ENCODE peak calls at places on chromosomes 1 and 21, in nine cellular contexts. One of them, this sample, is unnamed.

GRCh38 chr21:32524010-32524719 is 61.2 kb downstream of the TCP10L start:
- DNase-seq in CD4-positive, alpha-beta memory T cell: no peak
- DNase-seq in brain microvascular endothelial cell: peak
- DNase-seq in adrenal gland: no peak
- DNase-seq in hepatocyte: no peak
- DNase-seq in gastrocnemius medialis: no peak
- DNase-seq in CD8-positive, alpha-beta T cell: no peak
- DNase-seq in heart left ventricle: peak
- DNase-seq in lower lobe of right lung: no peak
- DNase-seq in this sample: no peak

GRCh38 chr1:156961709-156962108 is 41.3 kb downstream of the LRRC71 start:
- DNase-seq in heart left ventricle: no peak
- DNase-seq in CD4-positive, alpha-beta memory T cell: peak
- DNase-seq in lower lobe of right lung: no peak
- DNase-seq in adrenal gland: no peak
- DNase-seq in hepatocyte: no peak
- DNase-seq in CD8-positive, alpha-beta T cell: peak
- DNase-seq in gastrocnemius medialis: no peak
- DNase-seq in brain microvascular endothelial cell: no peak
- DNase-seq in this sample: no peak

GRCh38 chr1:154342836-154343472 is 17.6 kb downstream of the ATP8B2 start:
- DNase-seq in CD4-positive, alpha-beta memory T cell: peak
- DNase-seq in hepatocyte: no peak
- DNase-seq in gastrocnemius medialis: no peak
- DNase-seq in CD8-positive, alpha-beta T cell: peak
- DNase-seq in lower lobe of right lung: peak
- DNase-seq in heart left ventricle: no peak
- DNase-seq in adrenal gland: no peak
- DNase-seq in brain microvascular endothelial cell: no peak
- DNase-seq in this sample: no peak

GRCh38 chr21:34609244-34609950 is 5.5 kb downstream of the RCAN1 start:
- DNase-seq in CD8-positive, alpha-beta T cell: no peak
- DNase-seq in brain microvascular endothelial cell: no peak
- DNase-seq in heart left ventricle: no peak
- DNase-seq in lower lobe of right lung: no peak
- DNase-seq in hepatocyte: no peak
- DNase-seq in CD4-positive, alpha-beta memory T cell: no peak
- DNase-seq in adrenal gland: no peak
- DNase-seq in gastrocnemius medialis: no peak
- DNase-seq in this sample: no peak

GRCh38 chr1:5459839-5460238 is 532.4 kb downstream of the NPHP4 start:
- DNase-seq in heart left ventricle: no peak
- DNase-seq in lower lobe of right lung: no peak
- DNase-seq in CD8-positive, alpha-beta T cell: no peak
- DNase-seq in gastrocnemius medialis: no peak
- DNase-seq in adrenal gland: no peak
- DNase-seq in brain microvascular endothelial cell: no peak
- DNase-seq in CD4-positive, alpha-beta memory T cell: no peak
- DNase-seq in hepatocyte: no peak
- DNase-seq in this sample: no peak

GRCh38 chr1:31416101-31416736 is 3.2 kb downstream of the SERINC2 start:
- DNase-seq in gastrocnemius medialis: peak
- DNase-seq in heart left ventricle: no peak
- DNase-seq in hepatocyte: no peak
- DNase-seq in adrenal gland: no peak
- DNase-seq in lower lobe of right lung: no peak
- DNase-seq in CD4-positive, alpha-beta memory T cell: no peak
- DNase-seq in CD8-positive, alpha-beta T cell: no peak
- DNase-seq in brain microvascular endothelial cell: no peak
- DNase-seq in this sample: no peak

GRCh38 chr1:43267291-43267805 is 2.4 kb upstream of the TMEM125 start:
- DNase-seq in gastrocnemius medialis: no peak
- DNase-seq in brain microvascular endothelial cell: peak
- DNase-seq in CD8-positive, alpha-beta T cell: no peak
- DNase-seq in adrenal gland: no peak
- DNase-seq in lower lobe of right lung: no peak
- DNase-seq in heart left ventricle: no peak
- DNase-seq in CD4-positive, alpha-beta memory T cell: no peak
- DNase-seq in hepatocyte: peak
- DNase-seq in this sample: no peak

GRCh38 chr1:116909511-116910378 is at the start of gene PTGFRN:
- DNase-seq in lower lobe of right lung: peak
- DNase-seq in gastrocnemius medialis: peak
- DNase-seq in brain microvascular endothelial cell: peak
- DNase-seq in heart left ventricle: peak
- DNase-seq in adrenal gland: peak
- DNase-seq in CD8-positive, alpha-beta T cell: no peak
- DNase-seq in hepatocyte: peak
- DNase-seq in CD4-positive, alpha-beta memory T cell: no peak
- DNase-seq in this sample: peak

GRCh38 chr1:171457412-171457811 is 27.9 kb upstream of the PRRC2C start:
- DNase-seq in adrenal gland: no peak
- DNase-seq in gastrocnemius medialis: no peak
- DNase-seq in lower lobe of right lung: no peak
- DNase-seq in CD8-positive, alpha-beta T cell: no peak
- DNase-seq in brain microvascular endothelial cell: no peak
- DNase-seq in hepatocyte: peak
- DNase-seq in CD4-positive, alpha-beta memory T cell: no peak
- DNase-seq in heart left ventricle: no peak
- DNase-seq in this sample: no peak

GRCh38 chr1:55457874-55458273 is 242.7 kb upstream of the USP24 start:
- DNase-seq in lower lobe of right lung: no peak
- DNase-seq in heart left ventricle: no peak
- DNase-seq in adrenal gland: no peak
- DNase-seq in hepatocyte: no peak
- DNase-seq in CD4-positive, alpha-beta memory T cell: no peak
- DNase-seq in brain microvascular endothelial cell: no peak
- DNase-seq in gastrocnemius medialis: no peak
- DNase-seq in CD8-positive, alpha-beta T cell: no peak
- DNase-seq in this sample: no peak

GRCh38 chr1:109255097-109255651 is 5.8 kb downstream of the CELSR2 start:
- DNase-seq in heart left ventricle: no peak
- DNase-seq in hepatocyte: no peak
- DNase-seq in CD8-positive, alpha-beta T cell: no peak
- DNase-seq in adrenal gland: no peak
- DNase-seq in brain microvascular endothelial cell: no peak
- DNase-seq in gastrocnemius medialis: no peak
- DNase-seq in CD4-positive, alpha-beta memory T cell: no peak
- DNase-seq in lower lobe of right lung: no peak
- DNase-seq in this sample: no peak

GRCh38 chr1:245389878-245390277 is 235.1 kb downstream of the KIF26B start:
- DNase-seq in heart left ventricle: no peak
- DNase-seq in CD8-positive, alpha-beta T cell: no peak
- DNase-seq in brain microvascular endothelial cell: no peak
- DNase-seq in CD4-positive, alpha-beta memory T cell: no peak
- DNase-seq in hepatocyte: no peak
- DNase-seq in gastrocnemius medialis: no peak
- DNase-seq in lower lobe of right lung: no peak
- DNase-seq in adrenal gland: no peak
- DNase-seq in this sample: no peak

GRCh38 chr1:227318852-227319607 is 738 bp upstream of the CDC42BPA start:
- DNase-seq in brain microvascular endothelial cell: peak
- DNase-seq in adrenal gland: peak
- DNase-seq in gastrocnemius medialis: peak
- DNase-seq in CD8-positive, alpha-beta T cell: no peak
- DNase-seq in CD4-positive, alpha-beta memory T cell: no peak
- DNase-seq in hepatocyte: peak
- DNase-seq in heart left ventricle: peak
- DNase-seq in lower lobe of right lung: no peak
- DNase-seq in this sample: no peak

GRCh38 chr1:70503358-70503757 is 92.3 kb downstream of the CTH start:
- DNase-seq in brain microvascular endothelial cell: peak
- DNase-seq in adrenal gland: no peak
- DNase-seq in CD8-positive, alpha-beta T cell: no peak
- DNase-seq in heart left ventricle: no peak
- DNase-seq in hepatocyte: no peak
- DNase-seq in CD4-positive, alpha-beta memory T cell: no peak
- DNase-seq in lower lobe of right lung: no peak
- DNase-seq in gastrocnemius medialis: no peak
- DNase-seq in this sample: no peak

GRCh38 chr1:107877092-107877491 is 87.9 kb downstream of the VAV3 start:
- DNase-seq in CD8-positive, alpha-beta T cell: no peak
- DNase-seq in brain microvascular endothelial cell: no peak
- DNase-seq in heart left ventricle: no peak
- DNase-seq in hepatocyte: no peak
- DNase-seq in adrenal gland: no peak
- DNase-seq in lower lobe of right lung: no peak
- DNase-seq in CD4-positive, alpha-beta memory T cell: no peak
- DNase-seq in gastrocnemius medialis: no peak
- DNase-seq in this sample: no peak

DNA sequence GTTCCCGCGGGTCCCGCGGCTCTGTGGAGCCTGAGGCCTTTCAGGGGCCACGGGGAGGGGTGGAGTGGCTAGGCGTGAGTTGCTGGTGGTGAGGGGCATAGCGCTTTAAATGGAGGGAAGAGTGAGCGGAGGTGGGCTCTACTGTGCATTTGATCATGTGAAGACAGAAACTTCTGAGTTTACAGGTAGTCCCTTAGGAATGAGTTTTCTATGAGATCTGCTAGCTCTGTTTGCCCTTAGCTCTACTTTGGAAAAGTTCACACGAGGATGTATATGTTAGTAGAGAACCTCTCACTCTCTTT is 593 bp downstream of the ST6GALNAC3 start:
- DNase-seq in hepatocyte: no peak
- DNase-seq in CD8-positive, alpha-beta T cell: no peak
- DNase-seq in heart left ventricle: no peak
- DNase-seq in adrenal gland: no peak
- DNase-seq in lower lobe of right lung: no peak
- DNase-seq in brain microvascular endothelial cell: no peak
- DNase-seq in CD4-positive, alpha-beta memory T cell: no peak
- DNase-seq in gastrocnemius medialis: no peak
- DNase-seq in this sample: no peak
- H3K4me3 ChIP-seq in hepatocyte: peak
- H3K4me3 ChIP-seq in CD8-positive, alpha-beta T cell: peak
- H3K4me3 ChIP-seq in heart left ventricle: peak
- H3K4me3 ChIP-seq in adrenal gland: no peak
- H3K4me3 ChIP-seq in lower lobe of right lung: peak
- H3K4me3 ChIP-seq in brain microvascular endothelial cell: peak
- H3K4me3 ChIP-seq in CD4-positive, alpha-beta memory T cell: peak
- H3K4me3 ChIP-seq in gastrocnemius medialis: peak
- H3K4me3 ChIP-seq in this sample: peak

DNA sequence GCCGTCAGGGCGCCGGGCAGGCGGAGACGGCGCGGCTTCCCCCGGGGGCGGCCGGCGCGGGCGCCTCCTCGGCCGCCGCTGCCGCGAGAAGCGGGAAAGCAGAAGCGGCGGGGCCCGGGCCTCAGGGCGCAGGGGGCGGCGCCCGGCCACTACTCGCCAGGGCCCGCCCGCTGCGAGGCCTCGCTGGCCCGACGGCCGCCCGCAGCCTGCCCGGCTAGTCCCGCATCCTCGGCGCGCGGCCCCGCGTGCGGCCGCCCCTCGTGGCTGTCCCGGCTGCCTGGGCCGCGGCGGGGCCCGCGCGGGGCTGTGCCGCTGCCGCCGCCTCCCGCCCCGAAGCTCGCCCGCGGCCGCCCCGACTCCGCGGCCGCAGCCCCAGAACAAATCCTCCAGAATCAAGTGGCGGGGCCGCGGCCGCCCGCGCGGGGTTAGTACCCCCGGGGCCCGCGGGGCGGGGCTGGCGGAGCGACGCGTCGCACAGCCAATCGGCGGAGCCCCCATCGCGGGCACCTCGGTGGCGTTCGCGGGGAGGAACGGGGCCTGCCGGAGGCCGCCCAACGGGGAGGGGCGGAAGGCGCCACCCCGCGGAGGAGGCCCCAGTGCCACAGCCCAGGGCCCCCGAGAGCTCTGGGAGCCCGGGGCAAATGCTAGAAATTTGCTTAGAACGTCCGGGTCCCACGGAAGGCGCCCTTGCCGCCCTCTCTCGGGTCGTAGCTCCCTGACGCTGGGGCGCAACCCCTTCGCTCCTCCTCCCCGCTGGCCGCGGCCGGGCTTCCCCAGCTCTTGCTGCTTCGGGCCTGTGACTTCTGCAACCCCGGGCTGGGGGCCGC is at the start of gene RUNX3:
- DNase-seq in gastrocnemius medialis: peak
- DNase-seq in hepatocyte: peak
- DNase-seq in adrenal gland: peak
- DNase-seq in lower lobe of right lung: peak
- DNase-seq in brain microvascular endothelial cell: no peak
- DNase-seq in CD4-positive, alpha-beta memory T cell: peak
- DNase-seq in CD8-positive, alpha-beta T cell: peak
- DNase-seq in heart left ventricle: peak
- DNase-seq in this sample: no peak
- H3K27ac ChIP-seq in gastrocnemius medialis: no peak
- H3K27ac ChIP-seq in hepatocyte: no peak
- H3K27ac ChIP-seq in adrenal gland: no peak
- H3K27ac ChIP-seq in lower lobe of right lung: peak
- H3K27ac ChIP-seq in brain microvascular endothelial cell: peak
- H3K27ac ChIP-seq in CD4-positive, alpha-beta memory T cell: peak
- H3K27ac ChIP-seq in CD8-positive, alpha-beta T cell: peak
- H3K27ac ChIP-seq in heart left ventricle: no peak
- H3K27ac ChIP-seq in this sample: no peak

GRCh38 chr1:47711211-47711847 is 273.5 kb downstream of the FOXD2 start:
- DNase-seq in hepatocyte: no peak
- DNase-seq in CD4-positive, alpha-beta memory T cell: no peak
- DNase-seq in brain microvascular endothelial cell: no peak
- DNase-seq in gastrocnemius medialis: no peak
- DNase-seq in adrenal gland: no peak
- DNase-seq in heart left ventricle: no peak
- DNase-seq in lower lobe of right lung: no peak
- DNase-seq in CD8-positive, alpha-beta T cell: no peak
- DNase-seq in this sample: no peak

GRCh38 chr1:47709302-47710074 is 271.6 kb downstream of the FOXD2 start:
- DNase-seq in lower lobe of right lung: no peak
- DNase-seq in brain microvascular endothelial cell: no peak
- DNase-seq in adrenal gland: no peak
- DNase-seq in CD4-positive, alpha-beta memory T cell: peak
- DNase-seq in hepatocyte: peak
- DNase-seq in CD8-positive, alpha-beta T cell: no peak
- DNase-seq in heart left ventricle: no peak
- DNase-seq in gastrocnemius medialis: no peak
- DNase-seq in this sample: no peak

GRCh38 chr1:47711848-47712492 is 274.1 kb downstream of the FOXD2 start:
- DNase-seq in CD4-positive, alpha-beta memory T cell: no peak
- DNase-seq in adrenal gland: no peak
- DNase-seq in CD8-positive, alpha-beta T cell: no peak
- DNase-seq in brain microvascular endothelial cell: no peak
- DNase-seq in hepatocyte: no peak
- DNase-seq in heart left ventricle: no peak
- DNase-seq in lower lobe of right lung: no peak
- DNase-seq in gastrocnemius medialis: no peak
- DNase-seq in this sample: no peak

GRCh38 chr1:47708658-47709301 is 270.9 kb downstream of the FOXD2 start:
- DNase-seq in CD4-positive, alpha-beta memory T cell: no peak
- DNase-seq in brain microvascular endothelial cell: peak
- DNase-seq in adrenal gland: no peak
- DNase-seq in gastrocnemius medialis: no peak
- DNase-seq in heart left ventricle: no peak
- DNase-seq in lower lobe of right lung: no peak
- DNase-seq in CD8-positive, alpha-beta T cell: no peak
- DNase-seq in hepatocyte: peak
- DNase-seq in this sample: no peak

GRCh38 chr1:47710075-47711071 is 272.5 kb downstream of the FOXD2 start:
- DNase-seq in gastrocnemius medialis: peak
- DNase-seq in lower lobe of right lung: peak
- DNase-seq in CD4-positive, alpha-beta memory T cell: peak
- DNase-seq in brain microvascular endothelial cell: peak
- DNase-seq in adrenal gland: peak
- DNase-seq in CD8-positive, alpha-beta T cell: peak
- DNase-seq in heart left ventricle: peak
- DNase-seq in hepatocyte: peak
- DNase-seq in this sample: peak
- H3K4me3 ChIP-seq in gastrocnemius medialis: peak
- H3K4me3 ChIP-seq in lower lobe of right lung: peak
- H3K4me3 ChIP-seq in CD4-positive, alpha-beta memory T cell: no peak
- H3K4me3 ChIP-seq in brain microvascular endothelial cell: peak
- H3K4me3 ChIP-seq in adrenal gland: no peak
- H3K4me3 ChIP-seq in CD8-positive, alpha-beta T cell: peak
- H3K4me3 ChIP-seq in heart left ventricle: peak
- H3K4me3 ChIP-seq in hepatocyte: peak
- H3K4me3 ChIP-seq in this sample: peak

GRCh38 chr1:192553741-192554140 is 21.8 kb upstream of the RGS1 start:
- DNase-seq in CD4-positive, alpha-beta memory T cell: no peak
- DNase-seq in gastrocnemius medialis: no peak
- DNase-seq in hepatocyte: no peak
- DNase-seq in brain microvascular endothelial cell: no peak
- DNase-seq in heart left ventricle: no peak
- DNase-seq in adrenal gland: no peak
- DNase-seq in CD8-positive, alpha-beta T cell: no peak
- DNase-seq in lower lobe of right lung: no peak
- DNase-seq in this sample: no peak
- H3K27ac ChIP-seq in CD4-positive, alpha-beta memory T cell: no peak
- H3K27ac ChIP-seq in gastrocnemius medialis: no peak
- H3K27ac ChIP-seq in hepatocyte: no peak
- H3K27ac ChIP-seq in brain microvascular endothelial cell: no peak
- H3K27ac ChIP-seq in heart left ventricle: no peak
- H3K27ac ChIP-seq in adrenal gland: no peak
- H3K27ac ChIP-seq in CD8-positive, alpha-beta T cell: no peak
- H3K27ac ChIP-seq in lower lobe of right lung: no peak
- H3K27ac ChIP-seq in this sample: no peak

This sample was measured in tibial nerve.